ENCODE peak calls at places on chromosomes 16 and 17, in seven cellular contexts. One of them, this sample, is unnamed.

GRCh38 chr16:23578096-23578830 is 17.9 kb downstream of the NDUFAB1 start:
- DNase-seq in CD8-positive, alpha-beta T cell: no peak
- DNase-seq in upper lobe of left lung: no peak
- DNase-seq in suprapubic skin: no peak
- DNase-seq in endothelial cell of umbilical vein: peak; percentile 71
- DNase-seq in endodermal cell: no peak
- DNase-seq in keratinocyte: no peak
- DNase-seq in this sample: no peak

GRCh38 chr17:61495161-61495857 is 43.1 kb downstream of the TBX4 start:
- DNase-seq in CD8-positive, alpha-beta T cell: no peak
- DNase-seq in upper lobe of left lung: no peak
- DNase-seq in suprapubic skin: no peak
- DNase-seq in endothelial cell of umbilical vein: peak; percentile 56
- DNase-seq in endodermal cell: peak; percentile 66
- DNase-seq in keratinocyte: no peak
- DNase-seq in this sample: no peak

GRCh38 chr16:83949724-83950001 is 3.4 kb upstream of the OSGIN1 start:
- DNase-seq in CD8-positive, alpha-beta T cell: no peak
- DNase-seq in upper lobe of left lung: no peak
- DNase-seq in suprapubic skin: no peak
- DNase-seq in endothelial cell of umbilical vein: no peak
- DNase-seq in endodermal cell: no peak
- DNase-seq in keratinocyte: no peak
- DNase-seq in this sample: no peak

GRCh38 chr17:42665581-42666001 is 6.5 kb downstream of the TUBG2 start:
- DNase-seq in CD8-positive, alpha-beta T cell: no peak
- DNase-seq in upper lobe of left lung: no peak
- DNase-seq in suprapubic skin: no peak
- DNase-seq in endothelial cell of umbilical vein: no peak
- DNase-seq in endodermal cell: no peak
- DNase-seq in keratinocyte: no peak
- DNase-seq in this sample: no peak

GRCh38 chr17:21029032-21029431 is 13.8 kb downstream of the USP22 start:
- DNase-seq in CD8-positive, alpha-beta T cell: no peak
- DNase-seq in upper lobe of left lung: peak; percentile 43
- DNase-seq in suprapubic skin: no peak
- DNase-seq in endothelial cell of umbilical vein: no peak
- DNase-seq in endodermal cell: peak; percentile 50
- DNase-seq in keratinocyte: no peak
- DNase-seq in this sample: peak; percentile 34

GRCh38 chr17:691423-691822 is 23.2 kb downstream of the VPS53 start:
- DNase-seq in CD8-positive, alpha-beta T cell: no peak
- DNase-seq in upper lobe of left lung: no peak
- DNase-seq in suprapubic skin: no peak
- DNase-seq in endothelial cell of umbilical vein: no peak
- DNase-seq in endodermal cell: no peak
- DNase-seq in keratinocyte: peak; percentile 30
- DNase-seq in this sample: no peak

GRCh38 chr16:49653577-49653976 is 202.3 kb downstream of the ZNF423 start:
- DNase-seq in CD8-positive, alpha-beta T cell: no peak
- DNase-seq in upper lobe of left lung: no peak
- DNase-seq in suprapubic skin: no peak
- DNase-seq in endothelial cell of umbilical vein: no peak
- DNase-seq in endodermal cell: no peak
- DNase-seq in keratinocyte: no peak
- DNase-seq in this sample: no peak

GRCh38 chr17:6476834-6477210 is 32.6 kb downstream of the PIMREG start:
- DNase-seq in CD8-positive, alpha-beta T cell: no peak
- DNase-seq in upper lobe of left lung: no peak
- DNase-seq in suprapubic skin: no peak
- DNase-seq in endothelial cell of umbilical vein: no peak
- DNase-seq in endodermal cell: no peak
- DNase-seq in keratinocyte: no peak
- DNase-seq in this sample: no peak

GRCh38 chr16:19524866-19525723 is 1.4 kb downstream of the CCP110 start:
- DNase-seq in CD8-positive, alpha-beta T cell: no peak
- DNase-seq in upper lobe of left lung: no peak
- DNase-seq in suprapubic skin: no peak
- DNase-seq in endothelial cell of umbilical vein: peak; percentile 50
- DNase-seq in endodermal cell: no peak
- DNase-seq in keratinocyte: no peak
- DNase-seq in this sample: no peak

GRCh38 chr17:19386974-19387920 is at the start of gene MFAP4:
- DNase-seq in CD8-positive, alpha-beta T cell: no peak
- DNase-seq in upper lobe of left lung: no peak
- DNase-seq in suprapubic skin: peak; percentile 77
- DNase-seq in endothelial cell of umbilical vein: no peak
- DNase-seq in endodermal cell: peak; percentile 89
- DNase-seq in keratinocyte: no peak
- DNase-seq in this sample: no peak

GRCh38 chr16:27748868-27749546 is 199.1 kb downstream of the KATNIP start:
- DNase-seq in CD8-positive, alpha-beta T cell: peak; percentile 49
- DNase-seq in upper lobe of left lung: peak; percentile 45
- DNase-seq in suprapubic skin: no peak
- DNase-seq in endothelial cell of umbilical vein: peak; percentile 62
- DNase-seq in endodermal cell: peak; percentile 82
- DNase-seq in keratinocyte: peak; percentile 32
- DNase-seq in this sample: peak; percentile 35

GRCh38 chr17:12256380-12256995 is 235.8 kb downstream of the MAP2K4 start:
- DNase-seq in CD8-positive, alpha-beta T cell: no peak
- DNase-seq in upper lobe of left lung: no peak
- DNase-seq in suprapubic skin: no peak
- DNase-seq in endothelial cell of umbilical vein: peak; percentile 39
- DNase-seq in endodermal cell: no peak
- DNase-seq in keratinocyte: no peak
- DNase-seq in this sample: no peak

GRCh38 chr16:12458591-12459400 is 344.9 kb downstream of the CPPED1 start:
- DNase-seq in CD8-positive, alpha-beta T cell: peak; percentile 59
- DNase-seq in upper lobe of left lung: peak; percentile 70
- DNase-seq in suprapubic skin: no peak
- DNase-seq in endothelial cell of umbilical vein: no peak
- DNase-seq in endodermal cell: no peak
- DNase-seq in keratinocyte: no peak
- DNase-seq in this sample: peak; percentile 43

GRCh38 chr17:61057257-61057656 is 342.4 kb upstream of the TBX2 start:
- DNase-seq in CD8-positive, alpha-beta T cell: no peak
- DNase-seq in upper lobe of left lung: no peak
- DNase-seq in suprapubic skin: no peak
- DNase-seq in endothelial cell of umbilical vein: peak; percentile 24
- DNase-seq in endodermal cell: no peak
- DNase-seq in keratinocyte: no peak
- DNase-seq in this sample: peak; percentile 48

GRCh38 chr17:37828313-37829124 is 83.7 kb upstream of the HNF1B start:
- DNase-seq in CD8-positive, alpha-beta T cell: no peak
- DNase-seq in upper lobe of left lung: peak; percentile 48
- DNase-seq in suprapubic skin: no peak
- DNase-seq in endothelial cell of umbilical vein: peak; percentile 47
- DNase-seq in endodermal cell: peak; percentile 47
- DNase-seq in keratinocyte: no peak
- DNase-seq in this sample: no peak

GRCh38 chr16:49754495-49755290 is 101.2 kb downstream of the ZNF423 start:
- DNase-seq in CD8-positive, alpha-beta T cell: no peak
- DNase-seq in upper lobe of left lung: no peak
- DNase-seq in suprapubic skin: no peak
- DNase-seq in endothelial cell of umbilical vein: peak; percentile 64
- DNase-seq in endodermal cell: peak; percentile 92
- DNase-seq in keratinocyte: no peak
- DNase-seq in this sample: peak; percentile 17

GRCh38 chr16:65884018-65884417 is 482.5 kb upstream of the CDH5 start:
- DNase-seq in CD8-positive, alpha-beta T cell: no peak
- DNase-seq in upper lobe of left lung: no peak
- DNase-seq in suprapubic skin: no peak
- DNase-seq in endothelial cell of umbilical vein: no peak
- DNase-seq in endodermal cell: no peak
- DNase-seq in keratinocyte: peak; percentile 83
- DNase-seq in this sample: no peak

GRCh38 chr16:3904875-3905274 is 24.4 kb upstream of the CREBBP start:
- DNase-seq in CD8-positive, alpha-beta T cell: no peak
- DNase-seq in upper lobe of left lung: no peak
- DNase-seq in suprapubic skin: no peak
- DNase-seq in endothelial cell of umbilical vein: no peak
- DNase-seq in endodermal cell: no peak
- DNase-seq in keratinocyte: no peak
- DNase-seq in this sample: no peak

GRCh38 chr17:1229354-1229890 is 40.8 kb upstream of the BHLHA9 start:
- DNase-seq in CD8-positive, alpha-beta T cell: peak; percentile 62
- DNase-seq in upper lobe of left lung: peak; percentile 82
- DNase-seq in suprapubic skin: peak; percentile 88
- DNase-seq in endothelial cell of umbilical vein: no peak
- DNase-seq in endodermal cell: peak; percentile 84
- DNase-seq in keratinocyte: no peak
- DNase-seq in this sample: peak; percentile 22

GRCh38 chr16:31138621-31139578 is 3.4 kb upstream of the PRSS8 start:
- DNase-seq in CD8-positive, alpha-beta T cell: no peak
- DNase-seq in upper lobe of left lung: peak; percentile 94
- DNase-seq in suprapubic skin: no peak
- DNase-seq in endothelial cell of umbilical vein: peak; percentile 76
- DNase-seq in endodermal cell: peak; percentile 89
- DNase-seq in keratinocyte: peak; percentile 75
- DNase-seq in this sample: no peak

GRCh38 chr16:83992624-83993023 is 24.6 kb downstream of the NECAB2 start:
- DNase-seq in CD8-positive, alpha-beta T cell: no peak
- DNase-seq in upper lobe of left lung: no peak
- DNase-seq in suprapubic skin: no peak
- DNase-seq in endothelial cell of umbilical vein: no peak
- DNase-seq in endodermal cell: no peak
- DNase-seq in keratinocyte: no peak
- DNase-seq in this sample: no peak

GRCh38 chr17:77383613-77384608 is 243.1 kb downstream of the SEC14L1 start:
- DNase-seq in CD8-positive, alpha-beta T cell: no peak
- DNase-seq in upper lobe of left lung: peak; percentile 60
- DNase-seq in suprapubic skin: no peak
- DNase-seq in endothelial cell of umbilical vein: no peak
- DNase-seq in endodermal cell: no peak
- DNase-seq in keratinocyte: no peak
- DNase-seq in this sample: no peak

GRCh38 chr17:77382966-77383612 is 242.3 kb downstream of the SEC14L1 start:
- DNase-seq in CD8-positive, alpha-beta T cell: no peak
- DNase-seq in upper lobe of left lung: no peak
- DNase-seq in suprapubic skin: no peak
- DNase-seq in endothelial cell of umbilical vein: no peak
- DNase-seq in endodermal cell: no peak
- DNase-seq in keratinocyte: no peak
- DNase-seq in this sample: no peak

GRCh38 chr17:77381185-77381700 is 240.5 kb downstream of the SEC14L1 start:
- DNase-seq in CD8-positive, alpha-beta T cell: no peak
- DNase-seq in upper lobe of left lung: no peak
- DNase-seq in suprapubic skin: no peak
- DNase-seq in endothelial cell of umbilical vein: no peak
- DNase-seq in endodermal cell: no peak
- DNase-seq in keratinocyte: no peak
- DNase-seq in this sample: no peak

GRCh38 chr17:77381731-77382130 is 241.0 kb downstream of the SEC14L1 start:
- DNase-seq in CD8-positive, alpha-beta T cell: no peak
- DNase-seq in upper lobe of left lung: no peak
- DNase-seq in suprapubic skin: no peak
- DNase-seq in endothelial cell of umbilical vein: no peak
- DNase-seq in endodermal cell: no peak
- DNase-seq in keratinocyte: no peak
- DNase-seq in this sample: no peak

DNA sequence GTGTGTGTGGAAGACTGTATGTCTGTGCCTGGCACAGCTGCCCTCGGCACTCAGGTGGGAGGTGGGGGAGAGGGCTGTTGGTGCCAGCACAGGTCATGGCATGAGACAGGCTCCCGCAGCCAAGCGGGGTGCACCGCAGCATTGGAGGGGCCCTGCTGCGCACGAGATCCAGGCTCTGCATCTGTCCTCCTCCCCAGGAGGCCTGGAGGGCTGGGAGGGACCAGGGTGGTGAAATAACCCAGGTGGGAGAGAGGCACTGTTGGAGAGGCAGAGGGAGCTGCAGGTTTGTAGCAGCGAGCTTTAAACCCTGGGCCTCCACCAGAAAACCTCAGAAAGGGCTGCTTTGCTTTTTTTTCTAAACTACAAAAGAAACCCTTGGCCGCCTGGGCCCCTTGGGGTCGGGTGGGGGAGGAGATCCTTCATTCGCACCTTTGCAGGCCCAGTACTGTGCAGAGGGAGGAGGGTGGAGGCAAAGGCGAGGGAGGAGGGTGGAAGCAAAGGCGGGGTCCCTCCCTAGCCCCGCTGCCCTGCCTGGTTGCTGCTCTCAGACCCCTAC is 241.7 kb downstream of the SEC14L1 start:
- DNase-seq in CD8-positive, alpha-beta T cell: peak; percentile 84
- DNase-seq in upper lobe of left lung: no peak
- DNase-seq in suprapubic skin: no peak
- DNase-seq in endothelial cell of umbilical vein: no peak
- DNase-seq in endodermal cell: peak; percentile 80
- DNase-seq in keratinocyte: no peak
- DNase-seq in this sample: peak; percentile 62
- H3K4me1 ChIP-seq in CD8-positive, alpha-beta T cell: peaks cover 97% of the 10 kb centered on the region
- H3K4me1 ChIP-seq in upper lobe of left lung: peaks cover 96% of the 10 kb centered on the region
- H3K4me1 ChIP-seq in suprapubic skin: peaks cover 100% of the 10 kb centered on the region
- H3K4me1 ChIP-seq in endothelial cell of umbilical vein: peaks cover 21% of the 10 kb centered on the region
- H3K4me1 ChIP-seq in endodermal cell: peaks cover 11% of the 10 kb centered on the region
- H3K4me1 ChIP-seq in keratinocyte: peaks cover 18% of the 10 kb centered on the region
- H3K4me1 ChIP-seq in this sample: peaks cover 84% of the 10 kb centered on the region

GRCh38 chr16:88764913-88765349 is 20.1 kb downstream of the PIEZO1 start:
- DNase-seq in CD8-positive, alpha-beta T cell: no peak
- DNase-seq in upper lobe of left lung: peak; percentile 93
- DNase-seq in suprapubic skin: no peak
- DNase-seq in endothelial cell of umbilical vein: no peak
- DNase-seq in endodermal cell: peak; percentile 62
- DNase-seq in keratinocyte: peak; percentile 83
- DNase-seq in this sample: no peak
- H3K4me1 ChIP-seq in CD8-positive, alpha-beta T cell: peaks cover 24% of the 10 kb centered on the region
- H3K4me1 ChIP-seq in upper lobe of left lung: peaks cover 92% of the 10 kb centered on the region
- H3K4me1 ChIP-seq in suprapubic skin: peaks cover 87% of the 10 kb centered on the region
- H3K4me1 ChIP-seq in endothelial cell of umbilical vein: peaks cover 27% of the 10 kb centered on the region
- H3K4me1 ChIP-seq in endodermal cell: peaks cover 22% of the 10 kb centered on the region
- H3K4me1 ChIP-seq in keratinocyte: peaks cover 37% of the 10 kb centered on the region
- H3K4me1 ChIP-seq in this sample: peaks cover 39% of the 10 kb centered on the region

DNA sequence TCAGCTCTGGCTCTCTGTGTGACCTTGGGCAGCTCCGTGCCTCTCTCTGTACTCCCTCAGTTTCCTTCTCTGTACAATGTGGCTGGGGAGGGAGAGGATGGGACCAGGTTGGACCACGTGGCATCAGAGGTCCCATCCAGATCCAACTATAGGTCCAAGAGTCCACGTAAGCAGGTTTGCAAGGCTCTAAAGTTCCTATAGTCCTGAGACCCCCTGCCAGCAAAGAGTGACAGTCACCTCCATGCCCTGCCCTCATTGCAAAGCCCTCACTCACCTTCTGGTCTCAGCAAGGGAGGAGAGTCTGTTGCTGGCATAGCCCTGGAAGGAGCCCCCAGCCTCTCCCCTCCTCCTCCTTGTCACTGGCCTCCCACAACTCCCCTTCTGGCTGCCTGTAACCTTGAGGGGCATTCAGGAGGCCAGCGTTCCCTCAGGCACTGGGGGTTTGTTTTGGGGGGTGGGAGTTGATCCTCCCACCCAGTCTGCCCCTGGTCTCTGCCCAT is 6.1 kb upstream of the DRC7 start:
- DNase-seq in CD8-positive, alpha-beta T cell: no peak
- DNase-seq in upper lobe of left lung: no peak
- DNase-seq in suprapubic skin: no peak
- DNase-seq in endothelial cell of umbilical vein: no peak
- DNase-seq in endodermal cell: no peak
- DNase-seq in keratinocyte: no peak
- DNase-seq in this sample: no peak
- H3K4me1 ChIP-seq in CD8-positive, alpha-beta T cell: peaks cover 26% of the 10 kb centered on the region
- H3K4me1 ChIP-seq in upper lobe of left lung: no peaks in the 10 kb centered on the region
- H3K4me1 ChIP-seq in suprapubic skin: no peaks in the 10 kb centered on the region
- H3K4me1 ChIP-seq in endothelial cell of umbilical vein: no peaks in the 10 kb centered on the region
- H3K4me1 ChIP-seq in endodermal cell: no peaks in the 10 kb centered on the region
- H3K4me1 ChIP-seq in keratinocyte: no peaks in the 10 kb centered on the region
- H3K4me1 ChIP-seq in this sample: peaks cover 7% of the 10 kb centered on the region

GRCh38 chr17:40326014-40326831 is 17.2 kb downstream of the RARA start:
- DNase-seq in CD8-positive, alpha-beta T cell: peak; percentile 71
- DNase-seq in upper lobe of left lung: peak; percentile 87
- DNase-seq in suprapubic skin: no peak
- DNase-seq in endothelial cell of umbilical vein: peak; percentile 45
- DNase-seq in endodermal cell: no peak
- DNase-seq in keratinocyte: no peak
- DNase-seq in this sample: peak; percentile 88
- H3K4me1 ChIP-seq in CD8-positive, alpha-beta T cell: peaks cover 92% of the 10 kb centered on the region
- H3K4me1 ChIP-seq in upper lobe of left lung: peaks cover 100% of the 10 kb centered on the region
- H3K4me1 ChIP-seq in suprapubic skin: peaks cover 100% of the 10 kb centered on the region
- H3K4me1 ChIP-seq in endothelial cell of umbilical vein: peaks cover 65% of the 10 kb centered on the region
- H3K4me1 ChIP-seq in endodermal cell: peaks cover 12% of the 10 kb centered on the region
- H3K4me1 ChIP-seq in keratinocyte: peaks cover 44% of the 10 kb centered on the region
- H3K4me1 ChIP-seq in this sample: peaks cover 98% of the 10 kb centered on the region

This sample was measured in CD4-positive, CD25-positive, alpha-beta regulatory T cell.